ENCODE peak calls at places on chromosomes 6 and 20, in five cellular contexts. T is Panc1, W is ascending aorta, G is fibroblast of lung, M is IMR-90. B is an unnamed sample.

GRCh38 chr6:133631421-133631820 is 257.5 kb upstream of the TCF21 start:
- DNase-seq in T (no peak), W (no peak), G (peak), M (peak), B (no peak)

GRCh38 chr20:50924261-50924660 is 7.0 kb downstream of the ADNP start:
- DNase-seq in T (no peak), W (no peak), G (peak), M (peak), B (no peak)

GRCh38 chr6:135423649-135424128 is 73.9 kb downstream of the AHI1 start:
- DNase-seq in T (no peak), W (no peak), G (peak), M (peak), B (peak)

GRCh38 chr20:36439040-36439730 is 102.1 kb upstream of the MYL9 start:
- DNase-seq in T (no peak), W (peak), G (peak), M (peak), B (no peak)

GRCh38 chr6:69801225-69801624 is 4.4 kb upstream of the LMBRD1 start:
- DNase-seq in T (no peak), W (no peak), G (no peak), M (no peak), B (no peak)

GRCh38 chr6:12208190-12208589 is 82.0 kb upstream of the EDN1 start:
- DNase-seq in T (no peak), W (peak), G (no peak), M (peak), B (no peak)

GRCh38 chr6:47630587-47630986 is 67.8 kb upstream of the ADGRF4 start:
- DNase-seq in T (no peak), W (no peak), G (no peak), M (no peak), B (no peak)

GRCh38 chr6:158780963-158781691 is 38.0 kb downstream of the EZR start:
- DNase-seq in T (no peak), W (no peak), G (no peak), M (no peak), B (no peak)

GRCh38 chr6:159969204-159969912 is 476 bp downstream of the IGF2R start:
- DNase-seq in T (no peak), W (peak), G (no peak), M (peak), B (no peak)

GRCh38 chr6:12354499-12354898 is 64.3 kb downstream of the EDN1 start:
- DNase-seq in T (no peak), W (peak), G (peak), M (peak), B (no peak)

GRCh38 chr20:25050082-25050481 is 7.9 kb downstream of the ACSS1 start:
- DNase-seq in T (no peak), W (no peak), G (no peak), M (no peak), B (no peak)

GRCh38 chr6:3949531-3949930 is 100.4 kb downstream of the FAM50B start:
- DNase-seq in T (no peak), W (no peak), G (no peak), M (no peak), B (no peak)

GRCh38 chr20:2729251-2729713 is 36.7 kb downstream of the EBF4 start:
- DNase-seq in T (no peak), W (no peak), G (no peak), M (no peak), B (no peak)

GRCh38 chr6:143451531-143451930 is 926 bp downstream of the PEX3 start:
- DNase-seq in T (no peak), W (no peak), G (peak), M (no peak), B (no peak)

GRCh38 chr6:52543729-52544324 is 33.0 kb downstream of the TRAM2 start:
- DNase-seq in T (peak), W (peak), G (no peak), M (peak), B (no peak)

GRCh38 chr6:132933085-132933484 is 118.7 kb downstream of the RPS12 start:
- DNase-seq in T (no peak), W (no peak), G (no peak), M (no peak), B (no peak)

GRCh38 chr20:2693996-2694471 is 1.5 kb downstream of the EBF4 start:
- DNase-seq in T (no peak), W (peak), G (no peak), M (no peak), B (no peak)

GRCh38 chr6:64249129-64249528 is 613.5 kb downstream of the PHF3 start:
- DNase-seq in T (no peak), W (no peak), G (peak), M (peak), B (no peak)

GRCh38 chr6:42279144-42279781 is 61.6 kb upstream of the MRPS10 start:
- DNase-seq in T (no peak), W (no peak), G (peak), M (peak), B (no peak)

GRCh38 chr6:75207211-75207984 is 1.5 kb upstream of the COL12A1 start:
- DNase-seq in T (no peak), W (peak), G (peak), M (peak), B (no peak)

GRCh38 chr20:49785149-49785850 is 27.3 kb upstream of the SLC9A8 start:
- DNase-seq in T (no peak), W (no peak), G (no peak), M (no peak), B (no peak)
- H3K27ac ChIP-seq in T (no peak), W (no peak), G (no peak), M (no peak), B (no peak)

DNA sequence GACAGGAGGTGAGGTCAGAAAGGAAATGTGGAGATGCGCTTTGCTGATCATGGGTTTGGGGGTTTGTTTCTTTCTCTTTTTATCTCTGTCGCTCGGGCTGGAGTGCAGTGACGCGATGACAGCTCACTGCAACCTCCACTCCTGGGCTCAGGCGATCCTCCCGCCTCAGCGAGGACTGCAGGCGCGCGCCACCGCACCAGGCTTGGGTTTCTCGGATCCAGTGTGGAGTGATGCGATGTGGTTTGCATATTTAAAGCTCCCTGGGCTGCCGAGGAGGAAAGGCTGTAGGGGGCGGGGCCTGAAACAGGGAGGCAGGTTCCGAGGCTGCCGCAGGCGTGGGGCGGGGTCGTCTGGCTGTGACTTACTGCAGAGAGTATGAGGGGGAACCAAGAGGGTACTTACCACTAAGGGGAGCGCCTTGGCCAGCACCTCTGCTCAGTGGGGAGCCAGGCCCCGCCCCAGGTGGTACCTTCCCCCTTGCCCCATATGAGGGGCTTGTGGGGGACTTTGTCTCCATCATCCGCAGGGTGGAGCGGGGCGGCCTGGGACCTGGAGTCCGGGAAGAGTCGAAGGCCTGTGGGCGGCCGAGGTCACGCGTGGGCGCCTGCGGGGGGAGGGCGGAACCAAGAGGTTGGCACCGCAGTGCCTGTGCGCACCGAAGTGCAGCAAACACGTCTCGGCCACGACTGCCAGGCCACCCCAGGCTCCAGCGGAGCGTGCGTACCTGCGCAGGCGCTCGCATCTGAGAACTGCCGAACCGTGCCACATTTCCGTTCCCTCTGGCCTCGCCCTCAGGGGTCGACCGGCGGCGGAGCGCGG is 12.7 kb upstream of the BAK1 start:
- DNase-seq in T (no peak), W (no peak), G (no peak), M (no peak), B (no peak)
- H3K27ac ChIP-seq in T (peak), W (no peak), G (no peak), M (no peak), B (no peak)

DNA sequence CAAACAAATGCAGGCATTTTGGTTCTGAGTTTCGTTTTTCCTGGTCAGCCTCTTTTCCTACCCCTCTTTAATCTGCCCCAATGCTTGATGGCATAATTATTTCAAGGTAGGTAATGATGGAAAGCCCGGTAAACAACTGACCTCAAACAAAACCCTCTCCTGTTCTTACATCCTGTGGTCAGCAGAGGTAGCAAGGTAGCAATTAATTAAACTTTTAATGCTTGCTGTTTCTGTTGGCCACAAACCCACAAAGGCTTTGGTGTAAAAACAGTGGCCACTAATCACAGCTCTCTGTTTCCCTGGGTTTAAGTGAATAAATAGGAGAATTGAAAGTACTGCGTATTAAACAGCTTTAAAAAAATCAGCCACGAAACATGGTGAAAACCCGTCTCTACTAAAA is 261.5 kb upstream of the SOX4 start:
- DNase-seq in T (no peak), W (no peak), G (no peak), M (no peak), B (no peak)
- H3K27ac ChIP-seq in T (no peak), W (no peak), G (no peak), M (no peak), B (no peak)

GRCh38 chr6:113855500-113856010 is 1.6 kb upstream of the MARCKS start:
- DNase-seq in T (no peak), W (peak), G (peak), M (peak), B (no peak)
- H3K27ac ChIP-seq in T (peak), W (no peak), G (peak), M (peak), B (peak)

GRCh38 chr6:169266261-169266660 is 12.6 kb upstream of the THBS2 start:
- DNase-seq in T (no peak), W (no peak), G (no peak), M (no peak), B (no peak)

GRCh38 chr6:169266746-169267629 is 13.3 kb upstream of the THBS2 start:
- DNase-seq in T (no peak), W (no peak), G (peak), M (peak), B (no peak)

GRCh38 chr6:169271158-169271936 is 17.7 kb upstream of the THBS2 start:
- DNase-seq in T (no peak), W (no peak), G (no peak), M (no peak), B (no peak)

GRCh38 chr6:169265486-169266131 is 12.0 kb upstream of the THBS2 start:
- DNase-seq in T (no peak), W (no peak), G (no peak), M (no peak), B (no peak)

GRCh38 chr6:169269180-169270076 is 15.8 kb upstream of the THBS2 start:
- DNase-seq in T (no peak), W (no peak), G (peak), M (peak), B (peak)
- H3K27ac ChIP-seq in T (no peak), W (peak), G (no peak), M (peak), B (peak)

GRCh38 chr6:157715766-157716171 is 107.3 kb upstream of the SNX9 start:
- DNase-seq in T (no peak), W (peak), G (peak), M (peak), B (peak)

GRCh38 chr6:157712585-157713295 is 110.3 kb upstream of the SNX9 start:
- DNase-seq in T (no peak), W (no peak), G (no peak), M (no peak), B (no peak)

GRCh38 chr6:157716553-157716952 is 106.5 kb upstream of the SNX9 start:
- DNase-seq in T (no peak), W (no peak), G (peak), M (no peak), B (no peak)

GRCh38 chr6:157713451-157714152 is 109.4 kb upstream of the SNX9 start:
- DNase-seq in T (no peak), W (peak), G (no peak), M (no peak), B (no peak)

GRCh38 chr6:157714153-157714490 is 108.9 kb upstream of the SNX9 start:
- DNase-seq in T (no peak), W (peak), G (peak), M (peak), B (no peak)
- H3K27ac ChIP-seq in T (no peak), W (peak), G (no peak), M (peak), B (no peak)

GRCh38 chr20:37693203-37693602 is 627 bp upstream of the CTNNBL1 start:
- DNase-seq in T (no peak), W (no peak), G (no peak), M (no peak), B (no peak)
- H3K27ac ChIP-seq in T (peak), W (no peak), G (no peak), M (no peak), B (no peak)

GRCh38 chr20:44187763-44188709 is 1.0 kb upstream of the JPH2 start:
- DNase-seq in T (no peak), W (no peak), G (no peak), M (peak), B (no peak)

GRCh38 chr20:44185574-44185973 is 1.4 kb downstream of the JPH2 start:
- DNase-seq in T (no peak), W (no peak), G (no peak), M (no peak), B (no peak)

GRCh38 chr20:44187054-44187762 is at the start of gene JPH2:
- DNase-seq in T (no peak), W (peak), G (peak), M (peak), B (no peak)

GRCh38 chr20:44186201-44186600 is 787 bp downstream of the JPH2 start:
- DNase-seq in T (no peak), W (no peak), G (no peak), M (no peak), B (no peak)

DNA sequence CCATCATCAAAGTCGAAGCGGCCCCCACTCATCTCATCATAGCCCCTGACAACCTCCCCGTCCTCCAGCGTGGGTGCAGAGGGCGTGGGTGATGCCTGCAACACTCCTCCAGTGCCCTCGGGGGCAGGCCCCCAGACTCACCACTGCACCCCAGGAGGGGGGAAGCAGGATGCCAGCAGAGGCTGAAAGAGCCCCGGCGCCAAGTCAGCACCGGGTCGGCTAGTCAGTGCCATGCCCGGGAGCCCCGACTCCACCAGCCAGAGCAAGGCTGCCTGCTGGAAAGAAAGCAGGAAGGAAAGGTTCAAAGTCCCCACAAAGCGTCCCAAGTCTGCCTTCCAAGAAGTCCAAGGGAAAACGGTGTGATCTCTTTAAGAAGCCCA is 324 bp downstream of the JPH2 start:
- DNase-seq in T (no peak), W (no peak), G (no peak), M (no peak), B (no peak)
- H3K27ac ChIP-seq in T (no peak), W (peak), G (peak), M (peak), B (peak)

DNA sequence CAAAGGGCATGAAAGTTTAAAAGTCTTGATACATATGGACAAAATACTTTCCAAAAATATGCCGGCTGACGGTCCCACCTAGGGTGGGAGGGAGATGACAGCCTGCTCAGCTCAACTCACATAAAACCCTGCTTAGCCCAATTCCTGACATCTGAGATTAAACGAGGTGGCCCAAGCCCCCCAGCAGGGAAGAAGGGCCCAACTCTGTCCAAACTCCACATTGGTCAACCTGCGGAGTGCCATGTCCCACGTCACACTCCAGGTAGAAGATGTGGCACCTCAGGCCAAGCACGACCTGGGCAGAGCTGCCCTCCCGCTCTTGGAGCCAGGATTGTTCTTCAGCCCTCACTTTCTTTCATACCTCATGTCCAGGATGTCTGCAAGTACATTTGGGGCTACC is 48.2 kb downstream of the FGD2 start:
- DNase-seq in T (no peak), W (peak), G (no peak), M (no peak), B (no peak)
- H3K27ac ChIP-seq in T (peak), W (no peak), G (no peak), M (no peak), B (no peak)

B was measured in AG04450.